ENCODE peak calls at places on chromosomes 12 and 14, in seven cellular contexts. F is MM.1S; K is activated CD4-positive, alpha-beta T cell treated with anti-CD3 and anti-CD28 coated beads, Interleukin-2, amount 50 U/mL, for 4 hours; D is GF-D8; R is occipital lobe; J is progenitor cell of endocrine pancreas; G is SK-N-DZ. Y is an unnamed sample.

GRCh38 chr14:104341532-104342434 is 203.4 kb downstream of the KIF26A start:
- DNase-seq in G (peak; percentile 72), J (peak; percentile 35), D (no peak), F (peak; percentile 54), K (no peak), R (no peak), Y (peak; percentile 93)

GRCh38 chr12:41310367-41310766 is 122.2 kb downstream of the PDZRN4 start:
- DNase-seq in R (no peak), F (no peak), D (no peak), G (no peak), K (no peak), J (no peak), Y (no peak)

GRCh38 chr14:92897922-92898599 is 24.9 kb upstream of the CHGA start:
- DNase-seq in D (no peak), R (no peak), J (no peak), F (no peak), G (no peak), K (peak; percentile 25), Y (no peak)

GRCh38 chr14:76516884-76517283 is 140.9 kb downstream of the ESRRB start:
- DNase-seq in G (no peak), R (no peak), F (no peak), K (no peak), J (no peak), D (no peak), Y (no peak)

GRCh38 chr12:5745251-5745888 is 199.7 kb downstream of the ANO2 start:
- DNase-seq in K (no peak), G (peak; percentile 52), R (peak; percentile 1), D (no peak), F (peak; percentile 65), J (peak; percentile 86), Y (peak; percentile 76)

GRCh38 chr14:42930058-42930457 is 1323.4 kb downstream of the LRFN5 start:
- DNase-seq in F (no peak), G (no peak), D (peak; percentile 5), K (no peak), R (no peak), J (no peak), Y (no peak)

GRCh38 chr12:1277905-1278304 is 286.9 kb downstream of the ERC1 start:
- DNase-seq in R (no peak), G (peak; percentile 12), J (no peak), K (no peak), D (no peak), F (no peak), Y (no peak)

GRCh38 chr14:59699422-59699821 is 122.8 kb upstream of the CCDC175 start:
- DNase-seq in F (no peak), J (no peak), R (no peak), D (no peak), G (no peak), K (no peak), Y (no peak)

GRCh38 chr14:61345144-61345482 is 23.7 kb downstream of the PRKCH start:
- DNase-seq in F (no peak), J (no peak), D (no peak), K (no peak), R (no peak), G (no peak), Y (no peak)

GRCh38 chr14:64723691-64724577 is 19.7 kb downstream of the PLEKHG3 start:
- DNase-seq in J (no peak), K (no peak), R (no peak), D (no peak), G (peak; percentile 11), F (no peak), Y (no peak)

GRCh38 chr12:113278141-113278540 is 56.8 kb downstream of the SLC8B1 start:
- DNase-seq in R (no peak), F (no peak), D (no peak), G (no peak), K (no peak), J (no peak), Y (no peak)

GRCh38 chr12:9648701-9649531 is 20.6 kb upstream of the CLEC2D start:
- DNase-seq in J (no peak), F (peak; percentile 13), D (no peak), K (no peak), G (no peak), R (no peak), Y (no peak)

Y was measured in BE2C.